ENCODE peak calls at places on chromosomes 5 and 9, in seven cellular contexts. D, U, B, N, K, V and R are unnamed samples.

GRCh38 chr9:28464817-28465216 is 891.5 kb upstream of the C9orf72 start:
- DNase-seq in D (no peak), U (no peak), B (no peak), N (no peak), K (no peak), V (no peak), R (peak; percentile 44)

GRCh38 chr9:115997923-115998322 is 155.7 kb upstream of the PAPPA start:
- DNase-seq in D (no peak), U (no peak), B (no peak), N (peak; percentile 58), K (no peak), V (no peak), R (no peak)

GRCh38 chr5:81315336-81315735 is 13.9 kb downstream of the ZCCHC9 start:
- DNase-seq in D (no peak), U (no peak), B (no peak), N (no peak), K (no peak), V (no peak), R (no peak)

GRCh38 chr9:137368431-137369110 is 54.4 kb downstream of the EXD3 start:
- DNase-seq in D (no peak), U (no peak), B (no peak), N (no peak), K (no peak), V (no peak), R (peak; percentile 57)

GRCh38 chr9:32434892-32435291 is 50.4 kb downstream of the ACO1 start:
- DNase-seq in D (no peak), U (no peak), B (no peak), N (no peak), K (no peak), V (no peak), R (no peak)

GRCh38 chr9:107637421-107638420 is 148.2 kb upstream of the KLF4 start:
- DNase-seq in D (no peak), U (peak; percentile 50), B (peak; percentile 96), N (peak; percentile 99), K (peak; percentile 98), V (peak; percentile 68), R (peak; percentile 89)

GRCh38 chr5:16497546-16497945 is 31.9 kb upstream of the ZNF622 start:
- DNase-seq in D (no peak), U (no peak), B (no peak), N (no peak), K (no peak), V (no peak), R (no peak)

GRCh38 chr9:137454145-137454505 is 5.0 kb downstream of the NSMF start:
- DNase-seq in D (no peak), U (no peak), B (no peak), N (peak; percentile 77), K (peak; percentile 81), V (peak; percentile 66), R (peak; percentile 92)

GRCh38 chr9:120564589-120564988 is 15.4 kb downstream of the CDK5RAP2 start:
- DNase-seq in D (no peak), U (no peak), B (no peak), N (no peak), K (no peak), V (no peak), R (no peak)

GRCh38 chr9:9061599-9061998 is 1262.0 kb upstream of the DMAC1 start:
- DNase-seq in D (no peak), U (no peak), B (no peak), N (no peak), K (no peak), V (no peak), R (no peak)

GRCh38 chr9:136695435-136695895 is 8.2 kb upstream of the AGPAT2 start:
- DNase-seq in D (no peak), U (peak; percentile 52), B (no peak), N (no peak), K (no peak), V (peak; percentile 93), R (no peak)

GRCh38 chr5:91381774-91382492 is 1.2 kb downstream of the ARRDC3 start:
- DNase-seq in D (peak; percentile 41), U (peak; percentile 81), B (peak; percentile 79), N (peak; percentile 73), K (peak; percentile 89), V (peak; percentile 64), R (peak; percentile 91)
- TF ChIP-seq POLR2A in D (peak; percentile 66), U (no peak), B (peak; percentile 76), N (peak; percentile 33), K (no peak), V (no peak), R (no peak)

DNA sequence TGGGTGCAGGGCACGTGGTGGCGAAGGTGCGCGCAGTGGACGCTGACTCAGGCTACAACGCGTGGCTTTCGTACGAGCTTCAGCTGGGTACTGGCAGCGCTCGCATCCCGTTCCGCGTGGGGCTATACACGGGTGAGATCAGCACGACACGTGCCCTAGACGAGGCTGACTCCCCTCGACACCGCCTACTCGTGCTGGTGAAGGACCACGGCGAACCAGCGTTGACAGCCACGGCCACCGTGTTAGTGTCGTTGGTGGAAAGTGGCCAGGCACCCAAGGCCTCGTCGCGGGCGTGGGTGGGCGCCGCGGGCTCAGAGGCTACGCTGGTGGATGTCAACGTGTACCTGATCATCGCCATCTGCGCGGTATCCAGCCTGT is 2.1 kb downstream of the PCDHA2 start:
- DNase-seq in D (no peak), U (no peak), B (no peak), N (no peak), K (no peak), V (no peak), R (no peak)
- H3K9me3 ChIP-seq in D (peaks cover 1% of the 10 kb centered on the region), U (peaks cover 40% of the 10 kb centered on the region), B (no peaks in the 10 kb centered on the region), N (peaks cover 7% of the 10 kb centered on the region), K (peaks cover 3% of the 10 kb centered on the region), V (peaks cover 64% of the 10 kb centered on the region), R (peaks cover 96% of the 10 kb centered on the region)

GRCh38 chr9:96020822-96021615 is 145.5 kb downstream of the ERCC6L2 start:
- DNase-seq in D (no peak), U (no peak), B (peak; percentile 36), N (no peak), K (no peak), V (no peak), R (peak; percentile 86)
- TF ChIP-seq POLR2A in D (peak; percentile 23), U (no peak), B (peak; percentile 29), N (no peak), K (no peak), V (no peak), R (no peak)

DNA sequence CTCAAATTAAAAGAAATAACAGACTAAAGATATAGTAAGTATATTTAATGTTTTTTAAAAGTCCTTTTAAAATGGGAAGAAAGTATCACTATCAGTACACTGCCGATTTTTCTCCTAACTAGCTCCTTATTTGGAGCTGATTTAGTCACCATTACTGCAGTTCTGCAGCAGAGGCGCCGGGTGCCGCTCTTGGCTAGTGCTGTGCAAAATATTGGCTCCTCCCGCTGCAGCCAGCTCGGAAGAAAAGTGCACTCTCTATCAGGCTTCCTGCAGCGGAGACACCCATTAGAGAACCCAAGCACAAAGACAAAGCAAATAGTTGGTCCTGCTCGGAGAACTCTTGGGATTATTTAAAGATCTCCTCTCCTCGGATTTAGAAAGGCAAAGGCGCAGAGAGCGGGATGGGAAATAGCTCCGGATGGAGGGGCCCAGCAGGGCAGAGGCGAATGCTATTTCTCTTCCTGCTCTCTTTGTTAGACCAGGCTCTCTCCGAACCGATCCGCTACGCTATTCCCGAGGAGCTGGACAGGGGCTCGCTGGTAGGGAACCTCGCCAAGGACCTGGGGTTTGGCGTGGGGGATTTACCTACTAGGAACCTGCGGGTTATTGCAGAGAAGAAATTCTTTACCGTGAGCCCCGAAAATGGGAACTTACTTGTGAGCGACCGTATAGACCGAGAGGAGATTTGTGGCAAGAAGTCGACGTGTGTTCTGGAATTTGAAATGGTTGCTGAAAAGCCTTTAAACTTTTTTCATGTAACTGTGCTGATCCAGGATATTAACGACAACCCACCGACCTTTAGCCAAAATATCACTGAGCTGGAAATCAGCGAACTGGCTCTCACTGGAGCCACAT is at the start of gene PCDHGB3:
- DNase-seq in D (no peak), U (peak; percentile 55), B (no peak), N (no peak), K (no peak), V (no peak), R (no peak)
- H3K9me3 ChIP-seq in D (peaks cover 25% of the 10 kb centered on the region), U (peaks cover 55% of the 10 kb centered on the region), B (no peaks in the 10 kb centered on the region), N (peaks cover 95% of the 10 kb centered on the region), K (peaks cover 4% of the 10 kb centered on the region), V (peaks cover 77% of the 10 kb centered on the region), R (peaks cover 99% of the 10 kb centered on the region)

GRCh38 chr5:52989025-52989780 is at the start of gene ITGA2:
- DNase-seq in D (no peak), U (peak; percentile 71), B (peak; percentile 7), N (peak; percentile 36), K (peak; percentile 70), V (peak; percentile 61), R (peak; percentile 84)
- TF ChIP-seq POLR2A in D (no peak), U (peak; percentile 72), B (peak; percentile 21), N (no peak), K (no peak), V (no peak), R (no peak)

DNA sequence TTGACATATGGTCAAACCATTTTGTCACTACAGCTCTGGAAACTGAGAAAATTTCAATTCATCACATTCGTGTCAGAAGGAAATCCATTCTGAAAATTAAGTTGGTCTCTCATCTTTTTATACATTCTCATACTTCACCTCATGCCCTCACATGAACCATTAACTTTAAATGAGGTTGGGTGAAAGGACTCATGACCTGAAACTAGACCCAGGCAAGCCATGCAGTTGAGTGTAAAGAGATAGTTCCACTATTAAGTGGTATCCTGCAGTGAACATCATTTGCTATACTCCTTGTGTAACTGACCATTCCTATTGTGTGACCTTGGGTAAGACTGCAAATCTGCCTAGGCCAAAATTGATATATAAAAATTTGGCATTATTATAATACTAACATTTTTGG is 299.6 kb upstream of the GRIN3A start:
- DNase-seq in D (no peak), U (no peak), B (no peak), N (no peak), K (no peak), V (no peak), R (no peak)
- H3K9me3 ChIP-seq in D (no peaks in the 10 kb centered on the region), U (no peaks in the 10 kb centered on the region), B (no peaks in the 10 kb centered on the region), N (no peaks in the 10 kb centered on the region), K (no peaks in the 10 kb centered on the region), V (no peaks in the 10 kb centered on the region), R (no peaks in the 10 kb centered on the region)

GRCh38 chr5:133952729-133953567 is 15.5 kb downstream of the C5orf15 start:
- DNase-seq in D (no peak), U (no peak), B (peak; percentile 69), N (peak; percentile 70), K (peak; percentile 92), V (no peak), R (no peak)
- TF ChIP-seq POLR2A in D (no peak), U (no peak), B (no peak), N (no peak), K (no peak), V (no peak), R (no peak)

GRCh38 chr5:5882706-5883105 is 460.2 kb downstream of the ICE1 start:
- DNase-seq in D (no peak), U (no peak), B (no peak), N (no peak), K (no peak), V (no peak), R (no peak)
- H3K9me3 ChIP-seq in D (no peaks in the 10 kb centered on the region), U (no peaks in the 10 kb centered on the region), B (no peaks in the 10 kb centered on the region), N (no peaks in the 10 kb centered on the region), K (no peaks in the 10 kb centered on the region), V (no peaks in the 10 kb centered on the region), R (no peaks in the 10 kb centered on the region)

GRCh38 chr9:134341306-134341705 is 15.1 kb downstream of the RXRA start:
- DNase-seq in D (no peak), U (no peak), B (no peak), N (no peak), K (peak; percentile 70), V (peak; percentile 86), R (peak; percentile 90)
- TF ChIP-seq POLR2A in D (no peak), U (no peak), B (no peak), N (no peak), K (no peak), V (no peak), R (no peak)